ENCODE peak calls at places on chromosomes 1 and 21, in eight cellular contexts. S is heart left ventricle; T is NCI-H2171 treated with DMSO at 0.1 percent for 48 hours; X is C1 segment of cervical spinal cord; E is ascending aorta; R is left cardiac atrium; P is CD8-positive, alpha-beta memory T cell; B is naive thymus-derived CD4-positive, alpha-beta T cell. F is an unnamed sample.

GRCh38 chr1:17191990-17192242 is 13.0 kb upstream of the PADI1 start:
- DNase-seq in E (no peak), B (no peak), S (no peak), P (no peak), T (no peak), X (no peak), R (no peak), F (no peak)

GRCh38 chr1:11567244-11568065 is 86.8 kb downstream of the FBXO2 start:
- DNase-seq in S (no peak), T (peak; percentile 20), E (no peak), X (no peak), P (no peak), B (no peak), R (no peak), F (peak; percentile 55)

GRCh38 chr1:157390646-157391045 is 161.7 kb downstream of the FCRL5 start:
- DNase-seq in R (no peak), S (no peak), B (no peak), X (no peak), T (no peak), E (no peak), P (no peak), F (no peak)

GRCh38 chr1:248863011-248863881 is 4.4 kb upstream of the ZNF692 start:
- DNase-seq in S (peak; percentile 91), B (peak; percentile 74), X (peak; percentile 77), P (peak; percentile 79), R (peak; percentile 92), T (peak; percentile 76), E (peak; percentile 94), F (peak; percentile 97)

GRCh38 chr1:98046031-98046641 is 125.3 kb upstream of the DPYD start:
- DNase-seq in T (no peak), S (no peak), B (no peak), R (no peak), P (no peak), E (no peak), X (no peak), F (peak; percentile 77)

GRCh38 chr1:230858918-230859819 is 9.2 kb downstream of the C1orf198 start:
- DNase-seq in X (peak; percentile 81), S (no peak), P (no peak), T (no peak), R (peak; percentile 42), B (no peak), E (no peak), F (peak; percentile 77)

GRCh38 chr1:169874229-169874628 is 19.5 kb downstream of the SCYL3 start:
- DNase-seq in B (no peak), E (no peak), P (no peak), S (no peak), T (no peak), X (no peak), R (no peak), F (no peak)

GRCh38 chr21:42107177-42107880 is 36.2 kb downstream of the UMODL1 start:
- DNase-seq in P (no peak), X (no peak), R (no peak), T (no peak), S (no peak), B (no peak), E (no peak), F (peak; percentile 16)

GRCh38 chr1:91537281-91538069 is 36.8 kb downstream of the CDC7 start:
- DNase-seq in T (no peak), X (no peak), S (no peak), E (no peak), R (no peak), B (no peak), P (no peak), F (peak; percentile 28)

GRCh38 chr1:115137191-115137590 is 47.9 kb upstream of the TSPAN2 start:
- DNase-seq in E (no peak), T (no peak), R (no peak), P (no peak), X (no peak), S (no peak), B (no peak), F (no peak)

GRCh38 chr1:33045246-33045645 is 8.6 kb upstream of the AK2 start:
- DNase-seq in P (no peak), X (no peak), B (no peak), S (no peak), E (no peak), R (no peak), T (no peak), F (no peak)

GRCh38 chr1:177809844-177810243 is 160.0 kb downstream of the SEC16B start:
- DNase-seq in T (no peak), R (no peak), E (no peak), P (no peak), X (no peak), B (no peak), S (no peak), F (no peak)

GRCh38 chr21:15730484-15731242 is 881 bp downstream of the USP25 start:
- DNase-seq in P (no peak), E (no peak), S (no peak), R (no peak), T (peak; percentile 39), X (peak; percentile 34), B (peak; percentile 50), F (peak; percentile 75)

GRCh38 chr1:247448107-247448778 is 9.7 kb downstream of the OR2B11 start:
- DNase-seq in S (peak; percentile 70), B (peak; percentile 19), P (no peak), T (peak; percentile 63), X (peak; percentile 46), E (peak; percentile 73), R (peak; percentile 72), F (peak; percentile 64)

GRCh38 chr1:230501242-230501641 is 75.1 kb upstream of the PGBD5 start:
- DNase-seq in P (no peak), B (no peak), T (no peak), R (no peak), S (no peak), E (no peak), X (no peak), F (no peak)

GRCh38 chr1:201468501-201468843 is 516 bp downstream of the PHLDA3 start:
- DNase-seq in T (peak; percentile 59), E (no peak), X (no peak), B (no peak), S (peak; percentile 38), R (peak; percentile 43), P (no peak), F (no peak)

GRCh38 chr1:83083589-83084224 is 915.2 kb downstream of the TTLL7 start:
- DNase-seq in B (no peak), T (no peak), R (no peak), P (no peak), X (no peak), E (no peak), S (no peak), F (peak; percentile 85)

GRCh38 chr1:27430903-27431653 is 38.7 kb downstream of the GPR3 start:
- DNase-seq in E (peak; percentile 67), T (no peak), P (no peak), R (no peak), B (peak; percentile 69), S (no peak), X (peak; percentile 44), F (no peak)

GRCh38 chr1:143698016-143698415 is 273.8 kb downstream of the FAM72C start:
- DNase-seq in E (no peak), S (no peak), T (no peak), P (no peak), B (no peak), R (peak; percentile 31), X (peak; percentile 23), F (no peak)

GRCh38 chr1:84433253-84434080 is 35.2 kb downstream of the DNASE2B start:
- DNase-seq in X (peak; percentile 43), T (peak; percentile 58), R (peak; percentile 31), E (peak; percentile 69), B (peak; percentile 80), S (no peak), P (no peak), F (peak; percentile 82)

GRCh38 chr1:63969461-63969893 is 195.7 kb downstream of the ROR1 start:
- DNase-seq in S (no peak), B (no peak), P (no peak), R (no peak), E (no peak), T (peak; percentile 39), X (no peak), F (no peak)

GRCh38 chr21:32494946-32495703 is 82.6 kb downstream of the EVA1C start:
- DNase-seq in P (no peak), S (no peak), B (no peak), E (peak; percentile 65), R (no peak), T (no peak), X (no peak), F (no peak)

GRCh38 chr1:154666051-154666793 is 58.2 kb upstream of the ADAR start:
- DNase-seq in S (no peak), B (no peak), E (no peak), P (no peak), R (no peak), T (peak; percentile 22), X (no peak), F (peak; percentile 96)